ENCODE peak calls at places on chromosomes 13 and 19, in five cellular contexts. Q, J, N, W and O are unnamed samples.

GRCh38 chr13:95457294-95457693 is 95.2 kb upstream of the CLDN10 start:
- DNase-seq in Q (no peak), W (peak; percentile 10), J (no peak), N (peak; percentile 11), O (no peak)

GRCh38 chr13:80011448-80012212 is 329.3 kb downstream of the SPRY2 start:
- DNase-seq in Q (no peak), W (no peak), J (no peak), N (no peak), O (no peak)

GRCh38 chr13:41007359-41008118 is 11.6 kb downstream of the ELF1 start:
- DNase-seq in W (no peak), Q (no peak), J (no peak), N (no peak), O (no peak)

GRCh38 chr19:56113071-56113632 is 7.9 kb downstream of the ZNF787 start:
- DNase-seq in W (no peak), Q (no peak), J (no peak), N (no peak), O (no peak)

GRCh38 chr13:31896427-31896826 is 135.1 kb upstream of the FRY start:
- DNase-seq in W (peak; percentile 70), J (no peak), N (peak; percentile 19), Q (no peak), O (no peak)

GRCh38 chr19:2774953-2775555 is 8.0 kb downstream of the SGTA start:
- DNase-seq in N (no peak), J (no peak), W (no peak), Q (no peak), O (no peak)

GRCh38 chr13:28889317-28889716 is 69.2 kb downstream of the MTUS2 start:
- DNase-seq in J (no peak), W (no peak), N (no peak), Q (no peak), O (no peak)

GRCh38 chr13:106471957-106472543 is 63.4 kb downstream of the EFNB2 start:
- DNase-seq in N (peak; percentile 100), Q (no peak), J (no peak), W (peak; percentile 93), O (no peak)

GRCh38 chr13:110121312-110122083 is 185.5 kb downstream of the COL4A1 start:
- DNase-seq in J (no peak), W (no peak), N (no peak), Q (peak; percentile 60), O (no peak)

GRCh38 chr19:20182232-20182785 is 15.3 kb downstream of the ZNF486 start:
- DNase-seq in Q (no peak), J (no peak), N (no peak), W (no peak), O (no peak)

GRCh38 chr13:32254916-32255743 is 60.0 kb downstream of the ZAR1L start:
- DNase-seq in Q (no peak), N (peak; percentile 31), W (no peak), J (no peak), O (no peak)

GRCh38 chr13:44591316-44591715 is 15.2 kb upstream of the TSC22D1 start:
- DNase-seq in Q (no peak), W (no peak), N (no peak), J (no peak), O (no peak)

GRCh38 chr19:6793411-6793810 is 20.9 kb downstream of the VAV1 start:
- DNase-seq in N (no peak), W (no peak), Q (no peak), J (no peak), O (no peak)

GRCh38 chr13:25971499-25972145 is 80.2 kb downstream of the SHISA2 start:
- DNase-seq in J (peak; percentile 56), Q (peak; percentile 85), N (no peak), W (no peak), O (no peak)

GRCh38 chr13:89066868-89067466 is 1395.8 kb downstream of the SLITRK5 start:
- DNase-seq in J (no peak), N (peak; percentile 19), Q (no peak), W (peak; percentile 13), O (no peak)

GRCh38 chr13:72643339-72643989 is 84.0 kb downstream of the MZT1 start:
- DNase-seq in W (peak; percentile 6), J (no peak), Q (no peak), N (peak; percentile 32), O (no peak)

GRCh38 chr19:29810504-29810871 is 1.3 kb upstream of the CCNE1 start:
- DNase-seq in Q (no peak), J (peak; percentile 27), W (no peak), N (peak; percentile 81), O (no peak)

GRCh38 chr13:89890806-89891205 is 1456.7 kb upstream of the MIR17HG start:
- DNase-seq in J (no peak), Q (no peak), W (no peak), N (no peak), O (no peak)

GRCh38 chr13:20132052-20132634 is 28.7 kb downstream of the GJA3 start:
- DNase-seq in N (no peak), J (no peak), W (no peak), Q (no peak), O (peak; percentile 65)

GRCh38 chr13:21081926-21082325 is 20.5 kb upstream of the LATS2 start:
- DNase-seq in J (no peak), N (no peak), Q (no peak), W (no peak), O (no peak)

GRCh38 chr13:33194820-33195692 is 90.5 kb downstream of the STARD13 start:
- DNase-seq in W (peak; percentile 95), Q (no peak), N (no peak), J (peak; percentile 55), O (no peak)

GRCh38 chr13:93698016-93698613 is 471.5 kb downstream of the GPC6 start:
- DNase-seq in W (peak; percentile 75), J (no peak), Q (no peak), N (no peak), O (no peak)

GRCh38 chr13:63107163-63107935 is 1691.7 kb upstream of the PCDH20 start:
- DNase-seq in Q (no peak), W (peak; percentile 58), N (no peak), J (no peak), O (no peak)

GRCh38 chr13:79673310-79673992 is 192.5 kb downstream of the NDFIP2 start:
- DNase-seq in N (no peak), W (no peak), J (no peak), Q (no peak), O (no peak)

GRCh38 chr19:11180346-11180745 is 17.0 kb downstream of the KANK2 start:
- DNase-seq in N (no peak), J (no peak), Q (no peak), W (no peak), O (no peak)

GRCh38 chr19:18804139-18804601 is 13.1 kb upstream of the COMP start:
- DNase-seq in J (no peak), Q (no peak), W (no peak), N (no peak), O (no peak)

GRCh38 chr13:49998714-49999624 is 2.1 kb downstream of the TRIM13 start:
- DNase-seq in J (no peak), W (no peak), Q (no peak), N (no peak), O (no peak)

GRCh38 chr19:28314771-28315170 is 898.2 kb downstream of the UQCRFS1 start:
- DNase-seq in W (peak; percentile 55), N (no peak), Q (no peak), J (no peak), O (no peak)

GRCh38 chr19:3760871-3761361 is 576 bp downstream of the APBA3 start:
- DNase-seq in W (no peak), J (no peak), N (no peak), Q (no peak), O (peak; percentile 90)

GRCh38 chr13:24982333-24982999 is 113.5 kb upstream of the PABPC3 start:
- DNase-seq in N (no peak), J (no peak), Q (no peak), W (no peak), O (no peak)

GRCh38 chr19:47518139-47518538 is 3.3 kb upstream of the NAPA start:
- DNase-seq in N (peak; percentile 77), J (no peak), Q (no peak), W (peak; percentile 39), O (no peak)

DNA sequence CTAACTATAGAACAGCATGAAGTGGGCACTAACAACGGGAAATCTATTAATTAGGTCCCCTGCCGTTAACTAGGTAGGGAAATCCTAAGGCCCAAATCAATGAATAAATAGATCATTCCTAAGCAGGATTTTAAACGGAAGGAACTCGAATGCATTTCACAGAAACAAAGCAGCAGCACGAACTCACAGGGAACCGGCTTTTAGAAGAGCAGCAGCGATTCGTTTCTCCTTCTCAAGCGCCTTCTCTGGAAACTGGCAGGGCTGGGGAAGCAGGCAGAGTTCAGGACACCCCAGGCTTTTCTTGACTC is 786 bp downstream of the ZFP30 start:
- DNase-seq in Q (no peak), N (peak; percentile 18), W (peak; percentile 37), J (no peak), O (no peak)
- H3K27ac ChIP-seq in Q (peak overlapping the region; percentile 88), N (peak overlapping the region; percentile 67), W (peak overlapping the region; percentile 86), J (peak overlapping the region; percentile 95), O (peak overlapping the region; percentile 87)

DNA sequence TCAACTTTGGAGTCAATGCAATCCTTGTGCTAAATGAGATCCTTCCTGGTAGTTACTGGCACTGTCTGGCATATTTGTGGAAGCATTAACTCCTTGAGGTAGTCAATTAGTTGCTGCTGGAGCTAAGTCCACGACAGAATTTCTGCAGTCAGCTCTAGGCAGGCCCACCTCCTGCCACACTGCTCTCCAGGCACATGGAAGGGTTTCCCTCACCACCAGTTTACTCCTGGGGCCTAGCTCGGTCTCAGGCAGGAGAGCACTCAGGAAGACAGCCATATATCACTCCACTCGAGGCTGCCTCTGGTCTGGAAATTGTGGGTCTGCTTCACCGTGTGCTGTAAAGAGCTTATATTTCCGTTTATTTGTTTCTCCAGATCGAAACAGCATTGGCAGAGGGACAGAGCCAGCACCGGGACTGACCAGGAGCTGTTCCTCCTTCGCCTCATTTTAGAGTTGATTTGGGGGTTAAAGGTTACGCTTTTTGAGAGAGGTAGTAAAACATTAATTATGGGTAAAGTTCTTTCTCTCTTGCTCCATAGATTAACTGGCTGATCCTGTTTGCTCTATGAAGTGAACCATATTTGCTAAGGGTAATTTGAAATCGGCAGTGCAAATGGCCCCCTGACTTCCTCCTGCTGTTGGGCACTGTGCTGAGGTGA is 20.6 kb upstream of the GTF3A start:
- DNase-seq in W (no peak), J (no peak), N (no peak), Q (no peak), O (no peak)
- H3K27ac ChIP-seq in W (peak overlapping the region; percentile 15), J (no peak overlapping the region), N (no peak overlapping the region), Q (peak overlapping the region; percentile 62), O (no peak overlapping the region)

DNA sequence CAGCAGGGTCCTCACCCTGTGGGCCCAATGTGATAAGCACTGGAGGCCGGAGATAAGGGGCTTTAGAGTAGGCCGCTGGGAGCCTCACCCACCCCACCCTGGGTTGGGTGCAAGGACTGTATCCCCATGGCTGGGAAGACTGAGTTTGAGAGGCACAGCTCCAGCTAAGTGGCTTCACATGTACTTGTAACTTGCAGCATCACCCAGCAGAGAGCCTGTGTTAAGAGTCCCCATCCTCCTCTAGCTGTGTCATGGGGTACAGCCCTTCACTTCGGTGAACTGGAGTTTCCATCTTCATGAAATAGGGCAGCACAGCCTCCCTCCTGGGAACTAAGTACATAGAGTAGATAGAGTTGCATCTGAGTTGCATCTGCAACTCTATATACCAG is 1.3 kb downstream of the PRDX2 start:
- DNase-seq in W (no peak), J (no peak), Q (no peak), N (no peak), O (no peak)
- H3K27ac ChIP-seq in W (no peak overlapping the region), J (no peak overlapping the region), Q (peak overlapping the region; percentile 89), N (no peak overlapping the region), O (no peak overlapping the region)

DNA sequence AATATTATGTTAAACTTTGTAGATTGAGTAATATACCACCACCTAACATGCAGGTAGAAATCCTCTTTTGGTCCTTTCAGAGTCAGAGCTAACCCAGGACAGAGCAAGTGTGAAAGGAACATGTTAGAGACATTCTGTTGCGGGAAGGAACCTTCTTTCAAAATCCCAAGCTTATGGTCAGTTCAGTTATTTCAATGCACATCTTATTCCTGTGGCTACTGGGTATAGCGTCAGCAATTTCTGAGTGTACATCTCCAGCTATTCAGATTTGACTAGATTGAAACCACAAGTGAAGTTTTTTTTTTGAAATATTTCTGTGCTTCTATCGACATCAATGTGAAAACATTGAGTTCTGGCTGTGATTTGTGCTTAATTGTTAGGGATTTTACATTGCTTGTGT is 165.3 kb downstream of the LMO7 start:
- DNase-seq in J (no peak), N (no peak), Q (no peak), W (no peak), O (no peak)
- H3K27ac ChIP-seq in J (peak overlapping the region; percentile 58), N (no peak overlapping the region), Q (no peak overlapping the region), W (no peak overlapping the region), O (no peak overlapping the region)